ENCODE peak calls at places on chromosomes 13 and 19, in four cellular contexts. One of them, this sample, is unnamed.
A peak's percentile ranks its signal among the peaks of the same experiment; 100 is the strongest.

GRCh38 chr13:33109801-33110200 is 93.6 kb downstream of the KL start:
- DNase-seq in IMR-90: no peak
- DNase-seq in K562: peak; percentile 7
- DNase-seq in H1: peak; percentile 76
- DNase-seq in this sample: no peak

GRCh38 chr13:93552596-93552995 is 326.0 kb downstream of the GPC6 start:
- DNase-seq in K562: no peak
- DNase-seq in IMR-90: no peak
- DNase-seq in H1: no peak
- DNase-seq in this sample: no peak

GRCh38 chr13:43284162-43284561 is 260.8 kb downstream of the DNAJC15 start:
- DNase-seq in IMR-90: peak; percentile 92
- DNase-seq in H1: no peak
- DNase-seq in K562: no peak
- DNase-seq in this sample: no peak

GRCh38 chr13:48486362-48486761 is 46.5 kb downstream of the RCBTB2 start:
- DNase-seq in K562: no peak
- DNase-seq in IMR-90: no peak
- DNase-seq in H1: no peak
- DNase-seq in this sample: no peak

GRCh38 chr19:33282036-33282686 is 20.2 kb downstream of the CEBPA start:
- DNase-seq in H1: no peak
- DNase-seq in K562: no peak
- DNase-seq in IMR-90: no peak
- DNase-seq in this sample: no peak

GRCh38 chr19:13917888-13918406 is 11.9 kb downstream of the CC2D1A start:
- DNase-seq in H1: no peak
- DNase-seq in IMR-90: no peak
- DNase-seq in K562: no peak
- DNase-seq in this sample: no peak

GRCh38 chr19:18002347-18002850 is 5.6 kb upstream of the ARRDC2 start:
- DNase-seq in IMR-90: no peak
- DNase-seq in H1: no peak
- DNase-seq in K562: no peak
- DNase-seq in this sample: no peak

GRCh38 chr19:23116802-23117571 is at the start of gene ZNF730:
- DNase-seq in H1: peak; percentile 91
- DNase-seq in K562: peak; percentile 51
- DNase-seq in IMR-90: peak; percentile 68
- DNase-seq in this sample: peak; percentile 13

GRCh38 chr13:50693755-50694154 is 149.7 kb downstream of the DLEU7 start:
- DNase-seq in IMR-90: no peak
- DNase-seq in H1: no peak
- DNase-seq in K562: no peak
- DNase-seq in this sample: no peak

GRCh38 chr13:85665286-85665685 is 133.9 kb downstream of the SLITRK6 start:
- DNase-seq in IMR-90: peak; percentile 82
- DNase-seq in K562: no peak
- DNase-seq in H1: no peak
- DNase-seq in this sample: no peak

GRCh38 chr13:30053904-30054303 is 203.5 kb upstream of the UBL3 start:
- DNase-seq in IMR-90: no peak
- DNase-seq in K562: no peak
- DNase-seq in H1: no peak
- DNase-seq in this sample: no peak

GRCh38 chr19:40461669-40462221 is 3.8 kb downstream of the BLVRB start:
- DNase-seq in H1: no peak
- DNase-seq in K562: no peak
- DNase-seq in IMR-90: no peak
- DNase-seq in this sample: peak; percentile 61

GRCh38 chr13:113548778-113549621 is 35.6 kb upstream of the TFDP1 start:
- DNase-seq in IMR-90: no peak
- DNase-seq in K562: peak; percentile 42
- DNase-seq in H1: peak; percentile 43
- DNase-seq in this sample: no peak

DNA sequence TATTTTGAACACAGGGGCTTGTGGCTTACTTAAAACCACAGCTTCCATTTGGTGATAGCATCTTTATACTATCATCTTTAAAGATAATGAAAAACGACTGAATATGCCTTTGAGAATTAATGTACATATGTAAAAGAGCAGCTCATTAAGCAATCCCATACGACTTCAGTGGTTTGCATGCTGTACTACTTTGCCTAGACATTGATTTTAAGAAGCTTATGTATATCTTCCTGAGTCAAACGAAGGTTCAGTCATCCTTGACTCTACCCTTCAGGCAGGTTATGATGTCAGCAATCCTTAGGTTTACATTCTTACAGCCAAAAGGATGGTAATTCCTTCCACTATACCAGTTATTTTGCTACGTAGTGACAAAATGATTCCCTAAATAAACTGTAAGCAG is 40.7 kb downstream of the BRD4 start:
- DNase-seq in K562: no peak
- DNase-seq in H1: no peak
- DNase-seq in IMR-90: peak; percentile 81
- DNase-seq in this sample: no peak
- TF ChIP-seq CHD1 in K562: no peak
- TF ChIP-seq CHD1 in H1: no peak
- TF ChIP-seq CHD1 in IMR-90: no peak
- TF ChIP-seq CHD1 in this sample: no peak

GRCh38 chr19:2294377-2295335 is 12.7 kb upstream of the PEAK3 start:
- DNase-seq in IMR-90: peak; percentile 54
- DNase-seq in H1: no peak
- DNase-seq in K562: no peak
- DNase-seq in this sample: no peak
- TF ChIP-seq CHD1 in IMR-90: no peak
- TF ChIP-seq CHD1 in H1: no peak
- TF ChIP-seq CHD1 in K562: no peak
- TF ChIP-seq CHD1 in this sample: no peak

GRCh38 chr19:49335071-49335783 is at the start of gene CD37:
- DNase-seq in H1: no peak
- DNase-seq in K562: peak; percentile 60
- DNase-seq in IMR-90: no peak
- DNase-seq in this sample: no peak
- TF ChIP-seq CHD1 in H1: no peak
- TF ChIP-seq CHD1 in K562: no peak
- TF ChIP-seq CHD1 in IMR-90: no peak
- TF ChIP-seq CHD1 in this sample: peak; percentile 25

GRCh38 chr13:97339019-97339988 is 94.7 kb upstream of the RAP2A start:
- DNase-seq in H1: no peak
- DNase-seq in IMR-90: peak; percentile 98
- DNase-seq in K562: no peak
- DNase-seq in this sample: no peak
- TF ChIP-seq CHD1 in H1: no peak
- TF ChIP-seq CHD1 in IMR-90: no peak
- TF ChIP-seq CHD1 in K562: no peak
- TF ChIP-seq CHD1 in this sample: no peak

DNA sequence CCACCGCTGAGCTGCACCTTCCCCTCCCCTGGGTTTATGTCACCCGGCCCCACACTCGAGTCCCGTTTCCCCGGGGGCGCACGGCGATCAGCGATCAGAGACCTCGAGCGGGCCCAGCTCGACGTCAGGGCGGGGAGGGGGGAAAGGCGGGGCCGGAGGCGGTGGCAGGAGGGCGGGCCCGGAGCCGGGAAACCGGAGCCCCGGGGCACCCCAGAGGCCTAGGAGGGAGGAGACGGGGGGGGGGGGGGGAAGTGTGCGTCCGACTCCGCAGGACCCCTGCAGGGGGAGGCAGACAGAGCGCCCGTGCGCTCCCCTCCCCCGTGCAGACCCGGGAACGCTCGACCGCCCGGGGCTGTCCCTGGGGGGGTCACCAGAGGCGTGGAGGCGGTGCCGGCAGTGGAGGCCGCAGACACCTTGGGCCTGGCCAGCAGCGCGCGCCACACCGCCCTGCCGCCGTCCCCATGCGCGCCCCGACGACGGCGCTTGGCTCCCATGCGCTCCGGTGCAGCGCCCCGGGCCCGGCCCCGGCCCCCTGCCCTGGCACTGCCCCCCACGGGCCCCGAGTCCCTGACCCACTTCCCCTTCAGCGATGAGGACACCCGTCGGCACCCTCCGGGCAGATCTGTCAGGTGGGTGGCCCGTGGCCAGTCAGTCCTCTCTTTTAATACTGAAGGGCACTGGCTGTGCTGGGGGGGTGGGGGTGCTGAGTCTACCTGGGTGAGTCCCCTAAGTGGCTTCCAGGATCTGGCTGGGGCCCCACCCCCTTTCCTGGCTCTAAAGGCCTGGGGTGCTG is 11.8 kb downstream of the PDE4A start:
- DNase-seq in IMR-90: no peak
- DNase-seq in K562: peak; percentile 90
- DNase-seq in H1: peak; percentile 63
- DNase-seq in this sample: no peak
- TF ChIP-seq CHD1 in IMR-90: no peak
- TF ChIP-seq CHD1 in K562: no peak
- TF ChIP-seq CHD1 in H1: no peak
- TF ChIP-seq CHD1 in this sample: no peak

GRCh38 chr13:37597477-37597876 is 1.1 kb downstream of the POSTN start:
- DNase-seq in K562: no peak
- DNase-seq in H1: no peak
- DNase-seq in IMR-90: no peak
- DNase-seq in this sample: no peak

GRCh38 chr13:37599509-37599908 is 941 bp upstream of the POSTN start:
- DNase-seq in IMR-90: no peak
- DNase-seq in K562: no peak
- DNase-seq in H1: no peak
- DNase-seq in this sample: no peak

GRCh38 chr13:37598572-37598971 is at the start of gene POSTN:
- DNase-seq in IMR-90: peak; percentile 49
- DNase-seq in K562: no peak
- DNase-seq in H1: no peak
- DNase-seq in this sample: no peak

DNA sequence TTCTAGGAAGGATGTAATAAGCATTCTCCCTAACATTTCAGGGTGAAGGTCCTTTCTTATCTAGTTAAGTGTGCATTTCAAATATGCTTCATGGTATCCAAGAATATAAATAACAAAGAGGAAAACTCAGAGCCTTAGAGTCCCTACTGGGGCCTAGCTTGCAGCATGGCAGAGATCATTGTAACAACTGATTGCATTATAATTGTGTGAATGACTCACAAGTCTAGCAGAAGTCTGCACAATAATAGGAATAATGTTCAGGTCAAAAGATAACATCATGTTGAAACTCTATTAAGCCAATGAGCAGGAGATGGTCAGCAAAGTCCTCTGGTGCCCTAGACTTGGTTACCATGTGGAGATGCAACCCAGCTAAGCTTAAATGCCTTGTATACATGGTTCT is 3.4 kb downstream of the POSTN start:
- DNase-seq in K562: no peak
- DNase-seq in H1: no peak
- DNase-seq in IMR-90: peak; percentile 47
- DNase-seq in this sample: no peak
- TF ChIP-seq CHD1 in K562: no peak
- TF ChIP-seq CHD1 in H1: no peak
- TF ChIP-seq CHD1 in IMR-90: no peak
- TF ChIP-seq CHD1 in this sample: no peak

GRCh38 chr19:38711726-38712153 is 32.5 kb downstream of the CAPN12 start:
- DNase-seq in IMR-90: peak; percentile 97
- DNase-seq in K562: no peak
- DNase-seq in H1: no peak
- DNase-seq in this sample: no peak
- TF ChIP-seq CHD1 in IMR-90: no peak
- TF ChIP-seq CHD1 in K562: no peak
- TF ChIP-seq CHD1 in H1: no peak
- TF ChIP-seq CHD1 in this sample: no peak

GRCh38 chr19:30222428-30222873 is 149.7 kb upstream of the ZNF536 start:
- DNase-seq in K562: peak; percentile 68
- DNase-seq in H1: peak; percentile 90
- DNase-seq in IMR-90: no peak
- DNase-seq in this sample: no peak
- TF ChIP-seq CHD1 in K562: no peak
- TF ChIP-seq CHD1 in H1: no peak
- TF ChIP-seq CHD1 in IMR-90: no peak
- TF ChIP-seq CHD1 in this sample: no peak

DNA sequence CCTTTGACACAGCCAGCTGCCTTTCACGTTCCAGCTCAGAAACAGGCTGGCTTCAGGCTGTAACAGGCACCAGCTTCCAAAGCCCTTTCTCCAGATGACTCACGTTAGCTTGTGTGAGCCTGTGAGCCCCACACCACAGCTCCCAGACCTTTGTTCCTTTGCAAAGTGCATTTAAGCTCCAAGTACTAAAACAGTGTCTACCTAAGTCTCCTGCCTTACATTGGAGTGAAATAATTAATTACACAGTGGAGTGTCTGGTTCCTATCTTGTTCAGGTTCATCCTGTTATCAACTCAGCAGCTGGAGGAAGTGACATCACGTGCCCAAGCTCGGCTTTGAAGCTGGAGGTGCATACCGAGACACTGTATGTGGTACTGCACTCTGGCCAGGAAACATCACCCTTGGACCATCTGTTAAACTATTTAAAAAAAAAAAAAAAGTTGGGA is 475.8 kb downstream of the FOXO1 start:
- DNase-seq in IMR-90: peak; percentile 12
- DNase-seq in K562: no peak
- DNase-seq in H1: no peak
- DNase-seq in this sample: no peak
- TF ChIP-seq CHD1 in IMR-90: no peak
- TF ChIP-seq CHD1 in K562: no peak
- TF ChIP-seq CHD1 in H1: no peak
- TF ChIP-seq CHD1 in this sample: no peak

DNA sequence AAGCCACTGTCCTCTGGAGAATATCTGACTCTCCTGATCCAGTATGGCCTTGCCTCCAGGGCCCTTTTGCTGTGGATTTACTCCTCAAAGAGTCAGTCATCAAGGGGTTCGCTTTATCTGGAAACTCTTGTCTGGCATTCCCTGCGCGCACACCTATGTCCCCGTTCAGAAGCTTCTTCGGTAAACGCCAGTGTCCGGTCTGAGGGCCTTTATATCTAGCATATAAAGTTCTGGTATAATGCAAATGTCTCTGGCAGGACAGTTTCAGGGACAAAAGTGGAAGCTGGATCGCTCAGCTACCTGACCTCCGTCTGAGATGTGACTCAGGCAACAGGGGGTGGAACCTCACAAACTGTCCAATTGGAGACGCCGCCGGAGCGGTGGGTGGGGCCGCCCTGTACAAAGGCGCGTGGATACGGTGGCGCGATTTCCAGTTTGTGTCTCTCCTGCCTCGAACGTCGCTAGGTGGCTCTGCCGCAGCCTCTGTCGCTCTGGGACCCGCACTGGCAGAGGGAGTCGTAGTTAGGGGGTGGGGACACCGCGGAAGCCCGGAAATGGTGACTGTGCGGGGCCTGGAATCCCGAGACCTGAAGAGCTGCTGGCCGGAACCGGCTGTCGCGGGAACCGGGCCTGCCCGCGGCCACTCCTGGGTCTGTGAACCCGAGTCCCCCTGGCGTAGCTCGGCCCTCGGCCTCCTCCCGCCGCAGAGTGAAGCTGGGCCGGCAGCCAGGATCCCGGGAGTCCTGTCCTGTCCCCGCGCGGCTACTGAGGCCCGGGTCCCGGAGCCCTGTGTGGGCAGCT is 10.6 kb upstream of the ZNF709 start:
- DNase-seq in H1: peak; percentile 92
- DNase-seq in IMR-90: peak; percentile 79
- DNase-seq in K562: peak; percentile 86
- DNase-seq in this sample: peak; percentile 74
- TF ChIP-seq CHD1 in H1: no peak
- TF ChIP-seq CHD1 in IMR-90: no peak
- TF ChIP-seq CHD1 in K562: no peak
- TF ChIP-seq CHD1 in this sample: no peak